ENCODE peak calls at places on chromosomes 7 and 10, in four cellular contexts. One of them, this sample, is unnamed.

GRCh38 chr10:30820282-30820991 is 190.9 kb upstream of the LYZL2 start:
- DNase-seq in PC-3: peak; percentile 24
- DNase-seq in HCT116: no peak
- DNase-seq in GM23248: peak; percentile 90
- DNase-seq in this sample: no peak

GRCh38 chr10:110353244-110354119 is 48.8 kb upstream of the SMNDC1 start:
- DNase-seq in PC-3: peak; percentile 85
- DNase-seq in HCT116: peak; percentile 73
- DNase-seq in GM23248: peak; percentile 99
- DNase-seq in this sample: peak; percentile 14

GRCh38 chr7:76234931-76235441 is 33.3 kb downstream of the SRRM3 start:
- DNase-seq in PC-3: peak; percentile 43
- DNase-seq in HCT116: peak; percentile 74
- DNase-seq in GM23248: peak; percentile 90
- DNase-seq in this sample: peak; percentile 68

GRCh38 chr10:13787015-13787421 is 200.3 kb downstream of the PRPF18 start:
- DNase-seq in PC-3: no peak
- DNase-seq in HCT116: no peak
- DNase-seq in GM23248: no peak
- DNase-seq in this sample: peak; percentile 79

GRCh38 chr10:99431190-99431549 is 746 bp upstream of the GOT1 start:
- DNase-seq in PC-3: peak; percentile 32
- DNase-seq in HCT116: peak; percentile 29
- DNase-seq in GM23248: peak; percentile 76
- DNase-seq in this sample: peak; percentile 38

GRCh38 chr7:1368682-1369571 is 90.3 kb downstream of the MICALL2 start:
- DNase-seq in PC-3: peak; percentile 43
- DNase-seq in HCT116: peak; percentile 27
- DNase-seq in GM23248: peak; percentile 35
- DNase-seq in this sample: peak; percentile 20

GRCh38 chr10:13143761-13144160 is 17.6 kb upstream of the MCM10 start:
- DNase-seq in PC-3: no peak
- DNase-seq in HCT116: no peak
- DNase-seq in GM23248: no peak
- DNase-seq in this sample: no peak

GRCh38 chr7:2945171-2945570 is 98.5 kb downstream of the CARD11 start:
- DNase-seq in PC-3: no peak
- DNase-seq in HCT116: no peak
- DNase-seq in GM23248: no peak
- DNase-seq in this sample: no peak

GRCh38 chr7:10973942-10974716 is 457 bp downstream of the PHF14 start:
- DNase-seq in PC-3: peak; percentile 28
- DNase-seq in HCT116: no peak
- DNase-seq in GM23248: peak; percentile 74
- DNase-seq in this sample: peak; percentile 41

GRCh38 chr10:121683803-121684202 is 85.6 kb upstream of the FGFR2 start:
- DNase-seq in PC-3: no peak
- DNase-seq in HCT116: no peak
- DNase-seq in GM23248: no peak
- DNase-seq in this sample: no peak

GRCh38 chr10:111142082-111142481 is 65.3 kb downstream of the ADRA2A start:
- DNase-seq in PC-3: no peak
- DNase-seq in HCT116: peak; percentile 8
- DNase-seq in GM23248: no peak
- DNase-seq in this sample: no peak

GRCh38 chr10:52729259-52730104 is 43.1 kb downstream of the MBL2 start:
- DNase-seq in PC-3: peak; percentile 95
- DNase-seq in HCT116: peak; percentile 21
- DNase-seq in GM23248: peak; percentile 74
- DNase-seq in this sample: peak; percentile 34

DNA sequence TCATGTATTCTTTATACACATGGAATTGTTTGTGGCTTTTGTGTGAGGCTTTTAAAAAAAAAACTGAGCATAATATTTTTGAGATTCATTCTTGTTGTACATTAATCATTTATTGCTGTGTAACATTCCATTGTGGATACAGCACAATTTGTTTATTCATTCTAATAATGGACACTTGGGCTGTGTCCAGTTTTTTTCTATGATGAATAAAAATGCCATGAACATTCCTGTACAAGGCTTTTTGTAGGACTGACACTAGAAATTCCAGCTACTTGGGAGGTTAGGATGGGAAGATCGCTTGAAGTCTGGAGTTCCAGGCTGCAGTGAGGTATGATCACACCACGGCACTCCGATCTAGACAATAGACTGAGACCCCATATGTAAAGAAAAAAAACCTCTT is 254.3 kb upstream of the CACNA2D1 start:
- DNase-seq in PC-3: peak; percentile 37
- DNase-seq in HCT116: no peak
- DNase-seq in GM23248: peak; percentile 28
- DNase-seq in this sample: no peak
- TF ChIP-seq EZH2phosphoT487 in PC-3: no peak
- TF ChIP-seq EZH2phosphoT487 in HCT116: no peak
- TF ChIP-seq EZH2phosphoT487 in GM23248: no peak
- TF ChIP-seq EZH2phosphoT487 in this sample: no peak

GRCh38 chr7:45112648-45113047 is 1.2 kb upstream of the TBRG4 start:
- DNase-seq in PC-3: no peak
- DNase-seq in HCT116: no peak
- DNase-seq in GM23248: peak; percentile 52
- DNase-seq in this sample: no peak
- TF ChIP-seq EZH2phosphoT487 in PC-3: no peak
- TF ChIP-seq EZH2phosphoT487 in HCT116: no peak
- TF ChIP-seq EZH2phosphoT487 in GM23248: no peak
- TF ChIP-seq EZH2phosphoT487 in this sample: no peak

DNA sequence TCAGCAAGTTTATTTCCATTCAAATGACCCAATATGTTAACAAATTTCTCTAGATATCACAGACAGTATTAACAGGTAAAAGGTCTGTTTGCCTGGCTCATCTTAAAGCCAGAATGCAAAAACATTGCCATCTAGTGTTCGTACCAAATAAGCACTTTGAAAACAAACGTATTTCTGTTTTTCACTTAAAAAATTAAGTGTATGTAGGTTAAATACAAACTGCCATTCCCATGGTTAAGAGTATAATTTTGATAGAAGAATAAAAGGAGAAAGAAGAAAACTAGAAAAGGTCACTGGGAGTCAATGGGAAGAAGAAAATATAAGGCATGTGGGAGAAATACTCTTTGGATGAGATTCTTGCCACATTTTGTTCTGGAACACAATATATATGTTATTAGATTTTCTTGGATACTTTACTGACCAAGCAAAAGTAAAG is 51.0 kb downstream of the ORC5 start:
- DNase-seq in PC-3: peak; percentile 61
- DNase-seq in HCT116: peak; percentile 23
- DNase-seq in GM23248: peak; percentile 56
- DNase-seq in this sample: peak; percentile 39
- TF ChIP-seq EZH2phosphoT487 in PC-3: no peak
- TF ChIP-seq EZH2phosphoT487 in HCT116: no peak
- TF ChIP-seq EZH2phosphoT487 in GM23248: no peak
- TF ChIP-seq EZH2phosphoT487 in this sample: no peak

DNA sequence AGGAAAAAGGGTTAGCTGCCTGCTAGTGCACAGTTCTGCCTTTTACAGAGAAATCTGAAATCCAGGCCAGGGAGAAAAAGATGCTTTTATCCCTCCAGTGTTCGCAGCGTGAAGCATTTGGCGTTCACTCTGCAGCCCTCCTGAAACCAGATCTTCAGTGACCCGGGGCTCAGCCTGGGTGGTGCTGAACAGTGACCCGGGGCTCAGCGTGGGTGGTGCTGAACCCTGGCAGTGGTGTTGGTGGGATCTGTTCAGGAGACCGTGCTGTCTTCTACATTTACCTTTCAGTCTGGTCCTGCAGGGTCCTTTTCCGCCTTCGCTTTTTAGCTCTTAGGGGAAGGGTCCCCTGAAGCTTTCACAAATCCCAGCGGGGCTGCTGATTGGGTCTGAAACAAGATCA is 164.7 kb upstream of the KLF6 start:
- DNase-seq in PC-3: no peak
- DNase-seq in HCT116: no peak
- DNase-seq in GM23248: no peak
- DNase-seq in this sample: no peak
- TF ChIP-seq EZH2phosphoT487 in PC-3: no peak
- TF ChIP-seq EZH2phosphoT487 in HCT116: no peak
- TF ChIP-seq EZH2phosphoT487 in GM23248: no peak
- TF ChIP-seq EZH2phosphoT487 in this sample: no peak

DNA sequence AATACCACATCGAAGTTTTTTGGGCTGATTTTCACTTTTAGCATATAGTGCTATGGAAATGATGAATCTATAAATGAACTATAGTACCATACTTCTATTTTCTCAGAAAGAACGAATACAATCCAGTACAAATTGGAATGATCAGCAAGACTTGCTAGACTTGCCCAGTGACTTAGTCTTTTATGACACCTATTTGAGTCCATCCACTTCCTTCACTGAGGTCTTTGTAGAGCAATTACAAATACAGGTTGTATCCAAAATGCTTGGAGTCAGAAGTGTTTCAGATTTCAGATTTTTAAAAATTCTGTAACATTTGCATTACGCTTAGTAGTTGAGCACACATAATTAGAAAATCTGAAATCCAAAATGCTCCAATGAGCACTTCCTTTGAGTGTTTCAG is 104.3 kb downstream of the NRBF2 start:
- DNase-seq in PC-3: peak; percentile 93
- DNase-seq in HCT116: peak; percentile 22
- DNase-seq in GM23248: no peak
- DNase-seq in this sample: no peak
- TF ChIP-seq EZH2phosphoT487 in PC-3: no peak
- TF ChIP-seq EZH2phosphoT487 in HCT116: no peak
- TF ChIP-seq EZH2phosphoT487 in GM23248: no peak
- TF ChIP-seq EZH2phosphoT487 in this sample: no peak

GRCh38 chr7:66167773-66168367 is 37.3 kb upstream of the TPST1 start:
- DNase-seq in PC-3: peak; percentile 84
- DNase-seq in HCT116: no peak
- DNase-seq in GM23248: peak; percentile 82
- DNase-seq in this sample: no peak
- TF ChIP-seq EZH2phosphoT487 in PC-3: no peak
- TF ChIP-seq EZH2phosphoT487 in HCT116: no peak
- TF ChIP-seq EZH2phosphoT487 in GM23248: no peak
- TF ChIP-seq EZH2phosphoT487 in this sample: no peak

GRCh38 chr10:97031459-97031858 is 154.3 kb downstream of the SLIT1 start:
- DNase-seq in PC-3: no peak
- DNase-seq in HCT116: no peak
- DNase-seq in GM23248: no peak
- DNase-seq in this sample: no peak

GRCh38 chr10:97034958-97035769 is 150.6 kb downstream of the SLIT1 start:
- DNase-seq in PC-3: no peak
- DNase-seq in HCT116: no peak
- DNase-seq in GM23248: no peak
- DNase-seq in this sample: no peak

GRCh38 chr10:97030894-97031293 is 154.9 kb downstream of the SLIT1 start:
- DNase-seq in PC-3: no peak
- DNase-seq in HCT116: no peak
- DNase-seq in GM23248: no peak
- DNase-seq in this sample: no peak

GRCh38 chr10:97034301-97034700 is 151.5 kb downstream of the SLIT1 start:
- DNase-seq in PC-3: no peak
- DNase-seq in HCT116: no peak
- DNase-seq in GM23248: no peak
- DNase-seq in this sample: no peak

GRCh38 chr10:97032624-97033023 is 153.1 kb downstream of the SLIT1 start:
- DNase-seq in PC-3: no peak
- DNase-seq in HCT116: no peak
- DNase-seq in GM23248: peak; percentile 11
- DNase-seq in this sample: no peak
- TF ChIP-seq EZH2phosphoT487 in PC-3: no peak
- TF ChIP-seq EZH2phosphoT487 in HCT116: no peak
- TF ChIP-seq EZH2phosphoT487 in GM23248: no peak
- TF ChIP-seq EZH2phosphoT487 in this sample: no peak

GRCh38 chr10:26725837-26726727 is 28.6 kb downstream of the PDSS1 start:
- DNase-seq in PC-3: peak; percentile 55
- DNase-seq in HCT116: peak; percentile 13
- DNase-seq in GM23248: peak; percentile 68
- DNase-seq in this sample: peak; percentile 73
- TF ChIP-seq EZH2phosphoT487 in PC-3: no peak
- TF ChIP-seq EZH2phosphoT487 in HCT116: no peak
- TF ChIP-seq EZH2phosphoT487 in GM23248: no peak
- TF ChIP-seq EZH2phosphoT487 in this sample: no peak